ENCODE peak calls at places on chromosomes 3 and 15, in seven cellular contexts. H is lung, C is fibroblast of pulmonary artery, N is endodermal cell, F is endothelial cell, W is ovary, I is AG10803. O is an unnamed sample.

GRCh38 chr3:31274406-31275024 is 258.2 kb upstream of the STT3B start:
- DNase-seq in I (peak), H (no peak), W (no peak), N (no peak), F (no peak), C (peak), O (peak)

GRCh38 chr3:174644287-174644686 is 214.8 kb upstream of the NAALADL2 start:
- DNase-seq in W (no peak), F (no peak), C (no peak), H (no peak), N (no peak), I (no peak), O (no peak)

GRCh38 chr3:82676356-82677026 is 915.0 kb upstream of the GBE1 start:
- DNase-seq in I (no peak), N (no peak), C (no peak), F (no peak), H (no peak), W (no peak), O (no peak)

GRCh38 chr3:71111784-71112440 is 471.6 kb downstream of the FOXP1 start:
- DNase-seq in W (no peak), H (no peak), F (no peak), N (no peak), I (peak), C (peak), O (peak)

GRCh38 chr3:48119495-48120193 is 68.6 kb downstream of the CDC25A start:
- DNase-seq in C (peak), I (peak), W (peak), F (no peak), N (no peak), H (peak), O (peak)

GRCh38 chr3:123883656-123884257 is 375 bp downstream of the MYLK start:
- DNase-seq in H (no peak), F (peak), C (no peak), W (no peak), I (peak), N (peak), O (no peak)

GRCh38 chr3:144622845-144623244 is 651.2 kb downstream of the DIPK2A start:
- DNase-seq in F (no peak), N (no peak), W (no peak), C (no peak), I (no peak), H (no peak), O (no peak)

GRCh38 chr3:18402140-18402834 is 22.9 kb downstream of the SATB1 start:
- DNase-seq in W (no peak), F (no peak), I (no peak), C (no peak), H (no peak), N (no peak), O (no peak)

GRCh38 chr15:40702077-40702476 is 7.1 kb downstream of the RAD51 start:
- DNase-seq in N (no peak), I (peak), H (no peak), F (no peak), W (no peak), C (peak), O (no peak)

GRCh38 chr3:100400424-100400781 is 486 bp downstream of the TOMM70 start:
- DNase-seq in H (peak), N (no peak), I (no peak), W (no peak), C (peak), F (peak), O (no peak)

GRCh38 chr3:923161-923910 is 169.5 kb upstream of the CNTN6 start:
- DNase-seq in H (no peak), F (no peak), C (no peak), I (no peak), N (no peak), W (no peak), O (no peak)

GRCh38 chr3:52001443-52001974 is 5.8 kb upstream of the RPL29 start:
- DNase-seq in C (peak), W (peak), H (peak), N (peak), F (peak), I (peak), O (peak)

GRCh38 chr3:79257811-79258210 is 510.0 kb downstream of the ROBO1 start:
- DNase-seq in C (no peak), H (no peak), W (no peak), N (no peak), I (peak), F (no peak), O (no peak)

GRCh38 chr3:134916276-134916961 is 121.4 kb downstream of the EPHB1 start:
- DNase-seq in C (no peak), N (no peak), I (no peak), H (no peak), F (no peak), W (no peak), O (no peak)

GRCh38 chr3:50246517-50246954 is 10.5 kb downstream of the GNAI2 start:
- DNase-seq in C (peak), F (peak), H (no peak), W (no peak), I (peak), N (peak), O (peak)

GRCh38 chr3:55013145-55013544 is 85.3 kb upstream of the LRTM1 start:
- DNase-seq in H (no peak), N (no peak), I (peak), C (peak), W (no peak), F (no peak), O (peak)
- TF ChIP-seq CTCF in H (no peak), N (peak), I (peak), C (peak), W (no peak), F (no peak), O (peak)

GRCh38 chr15:70491183-70491621 is 272.2 kb downstream of the UACA start:
- DNase-seq in F (no peak), N (no peak), C (no peak), I (no peak), H (no peak), W (no peak), O (no peak)

GRCh38 chr15:70488941-70489848 is 274.2 kb downstream of the UACA start:
- DNase-seq in N (no peak), H (no peak), W (no peak), C (no peak), F (no peak), I (no peak), O (no peak)

GRCh38 chr15:70491641-70492040 is 271.7 kb downstream of the UACA start:
- DNase-seq in F (no peak), N (no peak), I (no peak), W (no peak), H (no peak), C (no peak), O (no peak)

GRCh38 chr15:70490148-70490837 is 273.1 kb downstream of the UACA start:
- DNase-seq in C (no peak), I (no peak), N (no peak), F (no peak), W (no peak), H (no peak), O (no peak)

DNA sequence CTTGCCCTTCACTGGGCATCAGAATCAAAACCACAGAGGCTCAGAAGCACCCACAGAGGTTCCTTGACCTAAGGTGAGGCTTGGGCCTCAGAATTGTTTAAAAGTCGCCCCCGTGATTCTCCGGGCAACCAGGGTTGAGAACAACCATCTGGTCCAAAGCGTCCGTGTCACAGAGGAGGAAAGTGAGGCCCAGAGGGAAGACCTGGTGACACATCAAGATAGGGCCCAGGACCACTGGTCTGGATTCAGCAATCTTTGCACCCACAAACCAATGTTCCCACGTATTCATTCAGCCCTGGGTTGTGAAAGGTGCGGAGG is 272.6 kb downstream of the UACA start:
- DNase-seq in C (no peak), I (no peak), W (no peak), N (no peak), F (no peak), H (no peak), O (no peak)
- TF ChIP-seq CTCF in C (no peak), I (no peak), W (no peak), N (no peak), F (no peak), H (no peak), O (no peak)

GRCh38 chr15:31206386-31207174 is 105.1 kb upstream of the TRPM1 start:
- DNase-seq in W (no peak), H (no peak), I (no peak), F (no peak), N (no peak), C (peak), O (no peak)
- TF ChIP-seq CTCF in W (no peak), H (no peak), I (no peak), F (no peak), N (no peak), C (peak), O (no peak)

GRCh38 chr15:63436872-63437375 is 55.3 kb upstream of the CA12 start:
- DNase-seq in I (peak), F (no peak), N (peak), W (peak), H (peak), C (peak), O (peak)
- TF ChIP-seq CTCF in I (peak), F (no peak), N (peak), W (no peak), H (no peak), C (peak), O (peak)

DNA sequence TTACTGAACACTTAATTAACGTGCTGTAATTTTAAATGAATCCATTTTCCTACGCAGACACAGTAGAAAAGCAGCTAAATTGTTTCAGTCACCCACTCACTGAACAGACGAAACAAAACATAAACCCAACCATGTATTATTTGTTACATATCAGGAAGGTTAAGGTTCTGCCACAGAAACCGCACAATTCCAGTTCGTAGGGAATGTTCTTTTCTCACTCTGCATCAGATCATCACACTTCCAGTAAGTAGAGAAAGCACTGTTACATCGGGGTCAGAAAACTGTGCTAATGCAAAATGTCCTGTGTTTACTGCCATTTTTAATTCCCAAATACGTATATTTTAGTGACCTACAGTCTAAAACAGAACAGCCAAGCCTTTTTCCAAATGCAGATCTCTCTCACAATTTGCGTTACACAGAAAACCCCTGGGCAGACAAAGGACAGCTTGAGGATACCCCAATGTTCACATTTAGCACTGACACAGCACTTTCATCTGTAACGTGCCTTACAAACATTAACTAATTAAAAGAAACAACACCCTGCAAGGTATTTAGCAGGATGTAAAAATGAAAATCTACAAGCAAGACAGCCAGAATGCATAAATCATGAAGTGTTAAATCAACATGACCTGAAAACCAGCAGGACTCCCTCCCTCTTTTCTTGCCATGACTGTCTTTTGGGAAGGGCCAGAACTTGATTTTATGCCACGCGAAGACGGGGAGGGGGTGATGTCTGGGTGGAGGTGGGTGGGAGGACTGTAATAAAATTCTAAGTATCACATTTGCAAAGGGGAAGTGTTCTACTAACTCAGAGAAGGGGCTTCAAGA is 34.8 kb upstream of the SKIL start:
- DNase-seq in C (peak), H (no peak), N (no peak), W (no peak), F (no peak), I (peak), O (no peak)
- TF ChIP-seq CTCF in C (no peak), H (no peak), N (no peak), W (no peak), F (no peak), I (no peak), O (no peak)

GRCh38 chr3:183261103-183261502 is 8.1 kb downstream of the B3GNT5 start:
- DNase-seq in H (no peak), C (no peak), W (no peak), I (no peak), F (no peak), N (no peak), O (no peak)

GRCh38 chr3:183262979-183263378 is 9.9 kb downstream of the B3GNT5 start:
- DNase-seq in C (no peak), H (no peak), F (no peak), I (no peak), W (no peak), N (no peak), O (no peak)

GRCh38 chr3:183259621-183260020 is 6.6 kb downstream of the B3GNT5 start:
- DNase-seq in H (no peak), N (no peak), F (no peak), C (no peak), I (no peak), W (no peak), O (no peak)

GRCh38 chr3:183260167-183260904 is 7.3 kb downstream of the B3GNT5 start:
- DNase-seq in C (peak), F (no peak), H (no peak), W (no peak), N (no peak), I (no peak), O (no peak)

GRCh38 chr3:183259087-183259486 is 6.0 kb downstream of the B3GNT5 start:
- DNase-seq in H (no peak), F (no peak), I (no peak), C (no peak), N (no peak), W (no peak), O (no peak)
- TF ChIP-seq CTCF in H (no peak), F (no peak), I (no peak), C (no peak), N (no peak), W (no peak), O (no peak)

GRCh38 chr15:77830041-77830440 is 197.3 kb upstream of the LINGO1 start:
- DNase-seq in W (no peak), F (no peak), C (peak), I (peak), N (peak), H (no peak), O (peak)

GRCh38 chr15:77836116-77836798 is 203.5 kb upstream of the LINGO1 start:
- DNase-seq in N (peak), I (no peak), H (no peak), F (no peak), C (peak), W (no peak), O (no peak)

GRCh38 chr15:77834276-77834990 is 201.7 kb upstream of the LINGO1 start:
- DNase-seq in C (no peak), F (no peak), W (no peak), N (peak), I (no peak), H (no peak), O (no peak)

GRCh38 chr15:77831989-77832388 is 199.3 kb upstream of the LINGO1 start:
- DNase-seq in F (no peak), I (no peak), W (no peak), C (no peak), H (no peak), N (no peak), O (no peak)

DNA sequence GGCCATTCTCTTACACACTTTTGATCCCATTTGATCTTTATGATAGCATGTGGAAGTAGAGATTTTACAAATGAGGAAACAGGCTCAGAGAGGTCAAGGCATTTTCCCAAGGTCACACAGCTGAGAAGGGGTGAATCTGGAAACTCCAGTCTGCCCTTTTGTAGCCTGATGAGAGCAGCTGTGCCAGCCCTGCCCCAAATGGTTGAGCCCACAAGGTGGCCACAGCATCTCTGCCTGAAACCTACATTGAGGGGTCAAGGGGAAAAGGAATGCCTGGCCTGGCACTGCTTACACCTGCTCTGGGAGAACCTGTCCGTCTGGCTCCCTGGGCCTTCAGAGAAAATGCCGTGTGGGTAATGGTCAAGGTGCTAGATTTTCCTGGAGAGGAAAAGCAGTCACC is 200.2 kb upstream of the LINGO1 start:
- DNase-seq in W (no peak), C (no peak), N (peak), I (no peak), F (no peak), H (no peak), O (no peak)
- TF ChIP-seq CTCF in W (no peak), C (no peak), N (no peak), I (no peak), F (no peak), H (no peak), O (no peak)

DNA sequence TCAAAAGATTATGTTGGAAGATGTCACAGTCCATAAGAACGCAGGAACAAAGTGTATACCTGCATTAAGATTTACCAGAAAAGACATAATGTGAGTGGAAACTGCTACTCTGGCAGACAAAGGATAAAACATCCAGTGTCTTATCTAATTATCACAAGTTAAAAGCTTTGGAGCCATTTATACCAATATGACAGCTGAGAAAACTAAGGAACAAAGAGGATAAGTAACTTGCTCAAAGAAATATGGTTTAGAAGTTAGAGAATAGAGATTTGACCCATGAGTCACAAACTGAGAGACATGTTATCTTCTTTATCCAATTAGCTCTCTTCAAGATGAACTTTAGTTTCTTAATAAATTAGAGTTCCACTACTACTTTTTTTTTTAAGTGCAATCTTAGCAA is 1473.7 kb downstream of the OTOL1 start:
- DNase-seq in C (no peak), W (no peak), H (no peak), I (no peak), F (no peak), N (no peak), O (no peak)
- TF ChIP-seq CTCF in C (no peak), W (no peak), H (no peak), I (no peak), F (no peak), N (no peak), O (no peak)